ENCODE peak calls at places on chromosome 22, in nine cellular contexts. R is tibial nerve; E is GDM1; J is cardiac fibroblast; H is stimulated activated CD4-positive, alpha-beta T cell treated with anti-CD3 and anti-CD28 coated beads, Interleukin-1b, Interleukin-23, amount 100 ng/mL, for 24 hours; A is T-cell; N is T-helper 1 cell; I is coronary artery; T is cardiac muscle cell. F is an unnamed sample.
A peak's percentile ranks its signal among the peaks of the same experiment; 100 is the strongest.

GRCh38 chr22:45832959-45833580 is 143.9 kb downstream of the WNT7B start:
- DNase-seq in E (no peak), J (no peak), H (no peak), I (no peak), R (no peak), A (no peak), T (no peak), N (no peak), F (no peak)

GRCh38 chr22:44192098-44192810 is 11.5 kb downstream of the PARVG start:
- DNase-seq in A (peak; percentile 23), J (no peak), N (peak; percentile 54), R (no peak), T (no peak), H (no peak), I (no peak), E (peak; percentile 45), F (no peak)

GRCh38 chr22:46054091-46054877 is 77.3 kb upstream of the WNT7B start:
- DNase-seq in E (peak; percentile 58), J (peak; percentile 85), R (peak; percentile 58), H (no peak), I (peak; percentile 87), T (no peak), A (peak; percentile 33), N (peak; percentile 52), F (peak; percentile 55)

GRCh38 chr22:17518379-17518778 is 44.9 kb upstream of the SLC25A18 start:
- DNase-seq in I (no peak), A (no peak), J (no peak), R (no peak), H (no peak), E (no peak), N (no peak), T (no peak), F (no peak)

GRCh38 chr22:16962501-16962900 is 45.5 kb downstream of the GAB4 start:
- DNase-seq in R (no peak), T (no peak), J (no peak), N (no peak), H (no peak), E (no peak), A (no peak), I (no peak), F (no peak)

GRCh38 chr22:27273386-27273785 is 528.2 kb downstream of the MN1 start:
- DNase-seq in A (no peak), J (no peak), H (no peak), I (no peak), E (no peak), T (peak; percentile 37), N (no peak), R (no peak), F (no peak)

GRCh38 chr22:32103648-32104326 is 55.3 kb downstream of the C22orf42 start:
- DNase-seq in N (no peak), H (no peak), A (no peak), I (no peak), T (no peak), R (no peak), J (peak; percentile 19), E (no peak), F (no peak)

GRCh38 chr22:45314054-45314721 is 4.5 kb downstream of the FAM118A start:
- DNase-seq in E (no peak), T (peak; percentile 70), H (no peak), N (no peak), I (no peak), A (no peak), J (peak; percentile 29), R (no peak), F (no peak)